ENCODE peak calls at places on chromosomes 12 and 14, in six cellular contexts. N is body of pancreas; Z is left lung; C is naive thymus-derived CD8-positive, alpha-beta T cell; B is WTC11; I is central memory CD8-positive, alpha-beta T cell. L is an unnamed sample.

GRCh38 chr12:28973491-28973890 is 175.6 kb upstream of the FAR2 start:
- ATAC-seq in N (no peak), B (no peak), I (no peak), Z (no peak), C (no peak), L (no peak)

GRCh38 chr14:34099630-34100029 is 148.8 kb upstream of the EGLN3 start:
- ATAC-seq in I (no peak), C (no peak), B (no peak), Z (no peak), N (no peak), L (no peak)

GRCh38 chr14:99744873-99745224 is 48.4 kb upstream of the EML1 start:
- ATAC-seq in B (no peak), N (no peak), C (no peak), Z (no peak), I (no peak), L (no peak)

GRCh38 chr12:86948851-86949250 is 692.7 kb upstream of the MGAT4C start:
- ATAC-seq in N (no peak), B (no peak), Z (no peak), I (no peak), C (no peak), L (no peak)

GRCh38 chr12:44558340-44559100 is 317.6 kb downstream of the NELL2 start:
- ATAC-seq in I (no peak), B (no peak), Z (no peak), N (no peak), C (no peak), L (no peak)

GRCh38 chr12:78977463-78977862 is 112.9 kb downstream of the SYT1 start:
- ATAC-seq in N (no peak), Z (no peak), C (no peak), B (no peak), I (no peak), L (peak; percentile 63)

GRCh38 chr14:66624319-66624937 is 116.5 kb downstream of the GPHN start:
- ATAC-seq in B (peak; percentile 99), C (no peak), N (peak; percentile 86), I (no peak), Z (peak; percentile 97), L (peak; percentile 71)

GRCh38 chr12:22982635-22983034 is 357.7 kb downstream of the ETNK1 start:
- ATAC-seq in C (no peak), N (no peak), B (peak; percentile 71), I (no peak), Z (no peak), L (no peak)

GRCh38 chr12:56221233-56221756 is 427 bp downstream of the RNF41 start:
- ATAC-seq in N (no peak), I (peak; percentile 10), C (peak; percentile 22), B (peak; percentile 6), Z (peak; percentile 15), L (peak; percentile 49)

GRCh38 chr12:101642115-101643067 is 47.6 kb downstream of the MYBPC1 start:
- ATAC-seq in B (peak; percentile 98), C (no peak), N (peak; percentile 83), I (no peak), Z (peak; percentile 74), L (peak; percentile 16)

GRCh38 chr12:65155784-65156183 is 13.6 kb upstream of the LEMD3 start:
- ATAC-seq in C (no peak), I (no peak), N (no peak), Z (no peak), B (no peak), L (peak; percentile 50)

GRCh38 chr14:39430762-39431415 is 1.3 kb downstream of the FBXO33 start:
- ATAC-seq in C (no peak), B (no peak), Z (no peak), I (peak; percentile 4), N (no peak), L (no peak)

GRCh38 chr12:15346488-15346887 is 24.2 kb downstream of the PTPRO start:
- ATAC-seq in B (no peak), I (no peak), N (no peak), Z (no peak), C (no peak), L (no peak)

GRCh38 chr12:57235012-57235727 is 5.7 kb downstream of the SHMT2 start:
- ATAC-seq in N (no peak), B (peak; percentile 1), I (no peak), Z (no peak), C (no peak), L (peak; percentile 69)

GRCh38 chr14:65555358-65555757 is 142.8 kb downstream of the FUT8 start:
- ATAC-seq in N (no peak), C (no peak), I (no peak), B (peak; percentile 74), Z (no peak), L (no peak)

GRCh38 chr12:93453633-93454032 is 11.9 kb upstream of the UBE2N start:
- ATAC-seq in I (no peak), C (no peak), B (peak; percentile 39), Z (no peak), N (no peak), L (no peak)

GRCh38 chr12:27549231-27549800 is 25.3 kb downstream of the PPFIBP1 start:
- ATAC-seq in Z (peak; percentile 52), N (peak; percentile 42), B (no peak), I (no peak), C (no peak), L (no peak)

GRCh38 chr12:32739279-32739678 is 16.4 kb downstream of the YARS2 start:
- ATAC-seq in I (no peak), C (no peak), N (no peak), Z (no peak), B (no peak), L (no peak)

GRCh38 chr12:31740618-31741017 is 11.8 kb upstream of the AMN1 start:
- ATAC-seq in N (no peak), Z (no peak), I (no peak), C (no peak), B (no peak), L (no peak)

GRCh38 chr12:111624540-111624939 is 25.4 kb upstream of the ATXN2 start:
- ATAC-seq in N (no peak), I (no peak), C (no peak), Z (peak; percentile 71), B (no peak), L (no peak)

GRCh38 chr12:89067436-89067835 is 284.9 kb downstream of the DUSP6 start:
- ATAC-seq in C (no peak), N (no peak), I (no peak), B (no peak), Z (peak; percentile 43), L (no peak)

GRCh38 chr12:46150735-46151134 is 118.1 kb downstream of the SLC38A1 start:
- ATAC-seq in I (no peak), C (no peak), Z (no peak), N (no peak), B (no peak), L (no peak)

GRCh38 chr14:67253076-67253635 is 11.9 kb downstream of the PALS1 start:
- ATAC-seq in N (no peak), Z (no peak), C (no peak), I (no peak), B (no peak), L (no peak)

GRCh38 chr12:11580125-11580751 is 69.2 kb upstream of the ETV6 start:
- ATAC-seq in Z (peak; percentile 72), B (no peak), N (no peak), C (no peak), I (no peak), L (peak; percentile 88)

GRCh38 chr12:105281694-105282049 is 45.7 kb upstream of the APPL2 start:
- ATAC-seq in B (no peak), I (no peak), N (peak; percentile 30), C (no peak), Z (no peak), L (no peak)